ENCODE peak calls at places on chromosomes 12 and 14, in four cellular contexts. One of them, this sample, is unnamed.

GRCh38 chr12:39574378-39574777 is 45.2 kb downstream of the ABCD2 start:
- DNase-seq in K562: no peak
- DNase-seq in GM12878: no peak
- DNase-seq in HepG2: no peak
- DNase-seq in this sample: no peak

GRCh38 chr12:114018669-114019068 is 52.5 kb upstream of the RBM19 start:
- DNase-seq in HepG2: no peak
- DNase-seq in K562: no peak
- DNase-seq in GM12878: no peak
- DNase-seq in this sample: no peak

GRCh38 chr12:5768171-5768879 is 176.7 kb downstream of the ANO2 start:
- DNase-seq in K562: no peak
- DNase-seq in GM12878: no peak
- DNase-seq in HepG2: no peak
- DNase-seq in this sample: no peak

GRCh38 chr12:128059621-128060370 is 207.2 kb upstream of the TMEM132C start:
- DNase-seq in HepG2: no peak
- DNase-seq in K562: no peak
- DNase-seq in GM12878: no peak
- DNase-seq in this sample: no peak

GRCh38 chr14:32183151-32184048 is 18.4 kb upstream of the RNU6-7 start:
- DNase-seq in GM12878: no peak
- DNase-seq in K562: peak
- DNase-seq in HepG2: no peak
- DNase-seq in this sample: no peak

GRCh38 chr14:31075144-31075543 is 49.0 kb upstream of the STRN3 start:
- DNase-seq in K562: no peak
- DNase-seq in GM12878: no peak
- DNase-seq in HepG2: no peak
- DNase-seq in this sample: no peak

GRCh38 chr14:61584258-61584657 is 111.1 kb upstream of the HIF1A start:
- DNase-seq in K562: no peak
- DNase-seq in HepG2: no peak
- DNase-seq in GM12878: no peak
- DNase-seq in this sample: no peak

GRCh38 chr12:46224401-46224800 is 44.4 kb downstream of the SLC38A1 start:
- DNase-seq in GM12878: no peak
- DNase-seq in K562: no peak
- DNase-seq in HepG2: no peak
- DNase-seq in this sample: no peak

GRCh38 chr14:105193916-105194782 is 13.0 kb upstream of the NUDT14 start:
- DNase-seq in HepG2: no peak
- DNase-seq in K562: no peak
- DNase-seq in GM12878: no peak
- DNase-seq in this sample: no peak

GRCh38 chr12:105053116-105053572 is 31.1 kb downstream of the ALDH1L2 start:
- DNase-seq in K562: peak
- DNase-seq in GM12878: peak
- DNase-seq in HepG2: peak
- DNase-seq in this sample: peak

GRCh38 chr14:69726761-69727511 is 40.0 kb upstream of the SRSF5 start:
- DNase-seq in K562: peak
- DNase-seq in GM12878: peak
- DNase-seq in HepG2: peak
- DNase-seq in this sample: peak

GRCh38 chr12:64522316-64522715 is 70.4 kb downstream of the TBK1 start:
- DNase-seq in HepG2: no peak
- DNase-seq in GM12878: no peak
- DNase-seq in K562: no peak
- DNase-seq in this sample: no peak

GRCh38 chr14:29906256-29906885 is 21.3 kb downstream of the PRKD1 start:
- DNase-seq in HepG2: peak
- DNase-seq in GM12878: no peak
- DNase-seq in K562: no peak
- DNase-seq in this sample: no peak

GRCh38 chr12:41019461-41019860 is 168.7 kb upstream of the PDZRN4 start:
- DNase-seq in GM12878: no peak
- DNase-seq in HepG2: no peak
- DNase-seq in K562: no peak
- DNase-seq in this sample: no peak

GRCh38 chr12:1474567-1475153 is 119.7 kb downstream of the FBXL14 start:
- DNase-seq in K562: no peak
- DNase-seq in HepG2: no peak
- DNase-seq in GM12878: no peak
- DNase-seq in this sample: no peak

GRCh38 chr12:111424793-111425251 is 19.1 kb downstream of the SH2B3 start:
- DNase-seq in K562: no peak
- DNase-seq in GM12878: no peak
- DNase-seq in HepG2: no peak
- DNase-seq in this sample: no peak

DNA sequence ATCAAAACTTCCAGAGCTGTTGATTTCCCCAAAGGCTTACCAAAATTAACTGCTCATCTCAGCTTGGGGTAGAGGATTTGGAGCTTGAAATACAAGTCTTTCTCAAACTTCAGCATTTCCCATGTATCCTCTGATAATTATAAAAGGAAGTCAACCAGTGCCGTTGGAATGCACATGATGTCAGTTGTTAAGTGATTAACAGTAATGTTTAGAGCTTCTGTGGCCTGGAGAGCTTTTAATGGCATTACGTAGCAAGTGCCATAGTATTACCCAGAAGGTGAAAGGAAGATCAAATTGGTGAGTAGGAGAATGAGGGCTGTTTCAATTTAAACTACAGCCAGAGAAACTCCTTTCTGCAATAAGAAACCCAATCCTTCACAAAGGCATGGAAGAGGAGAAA is 62.5 kb upstream of the PTPRR start:
- DNase-seq in HepG2: no peak
- DNase-seq in GM12878: no peak
- DNase-seq in K562: no peak
- DNase-seq in this sample: no peak
- TF ChIP-seq TCF7 in HepG2: no peak
- TF ChIP-seq TCF7 in GM12878: no peak
- TF ChIP-seq TCF7 in K562: no peak
- TF ChIP-seq TCF7 in this sample: no peak

DNA sequence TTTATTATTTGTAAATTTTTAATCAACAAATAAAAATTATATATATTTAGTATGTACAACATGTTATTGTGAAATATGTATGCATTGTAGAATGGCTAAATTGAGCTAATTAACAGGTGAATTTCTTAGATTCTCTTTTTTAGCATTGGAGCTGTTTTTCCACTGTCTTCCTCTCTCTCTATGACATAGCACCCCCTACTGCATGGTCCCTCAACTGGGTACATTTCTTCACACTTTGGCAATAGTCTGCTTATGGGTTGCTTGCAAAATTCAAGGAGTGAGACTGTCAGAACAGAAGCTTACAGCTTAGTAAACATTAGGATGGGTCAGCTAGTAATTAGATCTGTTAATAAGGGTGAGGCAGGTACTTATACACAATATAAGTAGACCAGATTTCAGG is 658.5 kb upstream of the MGAT4C start:
- DNase-seq in K562: no peak
- DNase-seq in GM12878: no peak
- DNase-seq in HepG2: peak
- DNase-seq in this sample: peak
- TF ChIP-seq TCF7 in K562: no peak
- TF ChIP-seq TCF7 in GM12878: no peak
- TF ChIP-seq TCF7 in HepG2: no peak
- TF ChIP-seq TCF7 in this sample: no peak

GRCh38 chr14:64080452-64080851 is 213.7 kb downstream of the ESR2 start:
- DNase-seq in GM12878: no peak
- DNase-seq in K562: no peak
- DNase-seq in HepG2: no peak
- DNase-seq in this sample: no peak
- TF ChIP-seq TCF7 in GM12878: no peak
- TF ChIP-seq TCF7 in K562: no peak
- TF ChIP-seq TCF7 in HepG2: no peak
- TF ChIP-seq TCF7 in this sample: no peak

GRCh38 chr12:89682284-89682683 is 26.4 kb downstream of the ATP2B1 start:
- DNase-seq in K562: no peak
- DNase-seq in GM12878: no peak
- DNase-seq in HepG2: no peak
- DNase-seq in this sample: no peak
- TF ChIP-seq TCF7 in K562: no peak
- TF ChIP-seq TCF7 in GM12878: no peak
- TF ChIP-seq TCF7 in HepG2: no peak
- TF ChIP-seq TCF7 in this sample: no peak

GRCh38 chr12:24937553-24938244 is 11.2 kb downstream of the BCAT1 start:
- DNase-seq in HepG2: no peak
- DNase-seq in K562: no peak
- DNase-seq in GM12878: no peak
- DNase-seq in this sample: no peak
- TF ChIP-seq TCF7 in HepG2: no peak
- TF ChIP-seq TCF7 in K562: no peak
- TF ChIP-seq TCF7 in GM12878: no peak
- TF ChIP-seq TCF7 in this sample: no peak

GRCh38 chr12:62793256-62794217 is 141.4 kb downstream of the PPM1H start:
- DNase-seq in K562: peak
- DNase-seq in GM12878: peak
- DNase-seq in HepG2: peak
- DNase-seq in this sample: peak

GRCh38 chr12:62799126-62799736 is 135.7 kb downstream of the PPM1H start:
- DNase-seq in GM12878: no peak
- DNase-seq in K562: peak
- DNase-seq in HepG2: peak
- DNase-seq in this sample: peak

GRCh38 chr12:62792526-62792925 is 142.4 kb downstream of the PPM1H start:
- DNase-seq in HepG2: no peak
- DNase-seq in GM12878: no peak
- DNase-seq in K562: no peak
- DNase-seq in this sample: no peak

GRCh38 chr12:62789856-62790255 is 145.1 kb downstream of the PPM1H start:
- DNase-seq in GM12878: no peak
- DNase-seq in K562: no peak
- DNase-seq in HepG2: no peak
- DNase-seq in this sample: no peak

DNA sequence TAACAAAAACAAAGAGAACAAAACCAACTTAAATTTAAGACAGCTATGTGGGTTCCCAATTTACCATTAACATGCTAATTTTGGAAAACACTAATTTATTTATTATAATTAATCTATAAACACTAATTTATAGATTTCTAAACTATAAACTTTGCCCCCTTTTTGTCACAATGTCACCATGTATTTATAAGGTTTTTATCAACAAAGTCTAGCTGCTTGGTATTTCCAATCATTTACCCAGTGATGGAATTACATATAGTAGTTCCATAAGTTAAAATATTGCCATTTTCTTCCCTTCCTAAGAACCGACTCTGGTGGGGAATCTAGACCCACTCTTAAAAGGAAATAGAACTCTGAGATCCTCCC is 140.7 kb downstream of the PPM1H start:
- DNase-seq in HepG2: no peak
- DNase-seq in K562: no peak
- DNase-seq in GM12878: no peak
- DNase-seq in this sample: no peak
- TF ChIP-seq TCF7 in HepG2: no peak
- TF ChIP-seq TCF7 in K562: no peak
- TF ChIP-seq TCF7 in GM12878: no peak
- TF ChIP-seq TCF7 in this sample: no peak

GRCh38 chr12:123891516-123892179 is 81.0 kb downstream of the CCDC92 start:
- DNase-seq in HepG2: no peak
- DNase-seq in GM12878: no peak
- DNase-seq in K562: no peak
- DNase-seq in this sample: no peak
- TF ChIP-seq TCF7 in HepG2: no peak
- TF ChIP-seq TCF7 in GM12878: no peak
- TF ChIP-seq TCF7 in K562: no peak
- TF ChIP-seq TCF7 in this sample: no peak

GRCh38 chr14:87334997-87335675 is 657.8 kb downstream of the GALC start:
- DNase-seq in GM12878: no peak
- DNase-seq in K562: no peak
- DNase-seq in HepG2: no peak
- DNase-seq in this sample: no peak
- TF ChIP-seq TCF7 in GM12878: no peak
- TF ChIP-seq TCF7 in K562: no peak
- TF ChIP-seq TCF7 in HepG2: no peak
- TF ChIP-seq TCF7 in this sample: no peak

GRCh38 chr12:65999564-66000280 is 130.8 kb downstream of the LLPH start:
- DNase-seq in HepG2: no peak
- DNase-seq in GM12878: no peak
- DNase-seq in K562: no peak
- DNase-seq in this sample: no peak
- TF ChIP-seq TCF7 in HepG2: no peak
- TF ChIP-seq TCF7 in GM12878: no peak
- TF ChIP-seq TCF7 in K562: no peak
- TF ChIP-seq TCF7 in this sample: no peak

This sample was measured in WTC11.